ENCODE peak calls at places on chromosomes 11 and 22, in six cellular contexts. G is retina; R is MV-4-11; M is activated T-cell treated with anti-CD3 and anti-CD28 coated beads, Interleukin-2, amount 50 U/mL, for 1 hour; B is activated naive CD4-positive, alpha-beta T cell; C is effector memory CD4-positive, alpha-beta T cell. H is an unnamed sample.

GRCh38 chr11:105673089-105673488 is 63.2 kb downstream of the GRIA4 start:
- DNase-seq in G (peak; percentile 20), R (peak; percentile 37), M (no peak), B (no peak), C (no peak), H (no peak)

GRCh38 chr22:39135092-39135896 is 17.2 kb downstream of the CBX7 start:
- DNase-seq in G (peak; percentile 47), R (no peak), M (peak; percentile 49), B (peak; percentile 37), C (no peak), H (no peak)

GRCh38 chr11:68002943-68003845 is 703 bp downstream of the UNC93B1 start:
- DNase-seq in G (no peak), R (peak; percentile 48), M (peak; percentile 73), B (peak; percentile 62), C (peak; percentile 33), H (no peak)

GRCh38 chr11:2534957-2535672 is 90.3 kb downstream of the KCNQ1 start:
- DNase-seq in G (peak; percentile 34), R (no peak), M (no peak), B (no peak), C (no peak), H (no peak)

GRCh38 chr11:70503201-70503877 is 105.0 kb downstream of the CTTN start:
- DNase-seq in G (peak; percentile 77), R (no peak), M (no peak), B (no peak), C (no peak), H (no peak)

GRCh38 chr22:38467904-38468760 is at the start of gene KDELR3:
- DNase-seq in G (peak; percentile 52), R (no peak), M (peak; percentile 49), B (no peak), C (no peak), H (no peak)

GRCh38 chr11:13487661-13488030 is 8.2 kb downstream of the PTH start:
- DNase-seq in G (no peak), R (no peak), M (no peak), B (no peak), C (no peak), H (no peak)

GRCh38 chr11:122310701-122311100 is 194.7 kb upstream of the BLID start:
- DNase-seq in G (no peak), R (no peak), M (no peak), B (no peak), C (no peak), H (no peak)

GRCh38 chr22:43110444-43110926 is at the start of gene BIK:
- DNase-seq in G (no peak), R (peak; percentile 64), M (peak; percentile 67), B (peak; percentile 38), C (peak; percentile 31), H (no peak)